ENCODE peak calls at places on chromosomes 5 and 9, in five cellular contexts. L, I, T, A and F are unnamed samples.

GRCh38 chr9:11319477-11320060 is 706.8 kb upstream of the PTPRD start:
- DNase-seq in L (no peak), I (no peak), T (no peak), A (peak), F (no peak)

GRCh38 chr5:153711755-153712154 is 221.3 kb downstream of the GRIA1 start:
- DNase-seq in L (no peak), I (no peak), T (no peak), A (no peak), F (no peak)

GRCh38 chr5:55159763-55160492 is at the start of gene GPX8:
- DNase-seq in L (no peak), I (no peak), T (no peak), A (peak), F (no peak)

GRCh38 chr5:139764250-139764791 is 31.3 kb upstream of the PSD2 start:
- DNase-seq in L (no peak), I (no peak), T (no peak), A (no peak), F (no peak)

GRCh38 chr9:29176231-29176630 is 1603.0 kb upstream of the C9orf72 start:
- DNase-seq in L (no peak), I (no peak), T (no peak), A (no peak), F (no peak)

GRCh38 chr5:35884125-35884788 is 27.6 kb downstream of the IL7R start:
- DNase-seq in L (no peak), I (peak), T (peak), A (peak), F (no peak)

GRCh38 chr5:172896465-172896864 is 62.4 kb downstream of the ERGIC1 start:
- DNase-seq in L (no peak), I (no peak), T (no peak), A (no peak), F (no peak)

GRCh38 chr5:38149815-38150195 is 108.6 kb upstream of the EGFLAM start:
- DNase-seq in L (no peak), I (no peak), T (no peak), A (no peak), F (no peak)

GRCh38 chr5:143052967-143053682 is 282.9 kb downstream of the ARHGAP26 start:
- DNase-seq in L (no peak), I (no peak), T (no peak), A (peak), F (no peak)

GRCh38 chr5:131163315-131164119 is 1.5 kb downstream of the HINT1 start:
- DNase-seq in L (no peak), I (no peak), T (no peak), A (peak), F (no peak)

GRCh38 chr9:113828211-113828610 is 47.9 kb upstream of the ZNF618 start:
- DNase-seq in L (no peak), I (no peak), T (no peak), A (no peak), F (no peak)

GRCh38 chr9:99253772-99254431 is 31.8 kb downstream of the SEC61B start:
- DNase-seq in L (no peak), I (peak), T (no peak), A (peak), F (peak)

GRCh38 chr5:131413605-131414559 is 150.0 kb downstream of the CDC42SE2 start:
- DNase-seq in L (no peak), I (peak), T (no peak), A (peak), F (no peak)

GRCh38 chr5:147567917-147568598 is 58.2 kb upstream of the DPYSL3 start:
- DNase-seq in L (no peak), I (no peak), T (no peak), A (no peak), F (no peak)

GRCh38 chr9:69857131-69857530 is 36.5 kb downstream of the CFAP95 start:
- DNase-seq in L (no peak), I (no peak), T (no peak), A (no peak), F (no peak)

GRCh38 chr5:88722546-88722945 is 160.4 kb downstream of the MEF2C start:
- DNase-seq in L (no peak), I (no peak), T (no peak), A (no peak), F (no peak)

GRCh38 chr5:79201206-79201605 is 34.7 kb upstream of the JMY start:
- DNase-seq in L (no peak), I (no peak), T (no peak), A (no peak), F (no peak)

GRCh38 chr5:112534564-112534963 is 115.5 kb upstream of the EPB41L4A start:
- DNase-seq in L (no peak), I (no peak), T (no peak), A (no peak), F (no peak)

GRCh38 chr9:4298255-4299005 is 1.4 kb downstream of the GLIS3 start:
- DNase-seq in L (peak), I (peak), T (no peak), A (peak), F (no peak)

GRCh38 chr5:9653811-9654210 is 23.7 kb upstream of the TAS2R1 start:
- DNase-seq in L (no peak), I (peak), T (no peak), A (peak), F (peak)

GRCh38 chr5:181234455-181235306 is 9.0 kb downstream of the RACK1 start:
- DNase-seq in L (no peak), I (peak), T (no peak), A (no peak), F (no peak)

GRCh38 chr5:152092580-152092979 is 167.9 kb upstream of the GLRA1 start:
- DNase-seq in L (no peak), I (no peak), T (no peak), A (no peak), F (no peak)

GRCh38 chr5:176365663-176366574 is 632 bp downstream of the ARL10 start:
- DNase-seq in L (no peak), I (peak), T (no peak), A (no peak), F (no peak)

GRCh38 chr9:18791074-18791473 is 241.9 kb downstream of the SAXO1 start:
- DNase-seq in L (no peak), I (no peak), T (no peak), A (peak), F (no peak)

GRCh38 chr9:28332648-28333047 is 759.4 kb upstream of the C9orf72 start:
- DNase-seq in L (no peak), I (no peak), T (no peak), A (no peak), F (no peak)

GRCh38 chr5:120640793-120641192 is 176.7 kb downstream of the PRR16 start:
- DNase-seq in L (no peak), I (no peak), T (no peak), A (no peak), F (no peak)

GRCh38 chr5:10977011-10977410 is 216.0 kb upstream of the DAP start:
- DNase-seq in L (no peak), I (no peak), T (no peak), A (no peak), F (no peak)

GRCh38 chr5:149442563-149443182 is 63.6 kb upstream of the IL17B start:
- DNase-seq in L (peak), I (peak), T (no peak), A (peak), F (no peak)

GRCh38 chr5:62718368-62718767 is 139.7 kb downstream of the LRRC70 start:
- DNase-seq in L (no peak), I (no peak), T (no peak), A (peak), F (no peak)

GRCh38 chr9:104794070-104794469 is 30.1 kb downstream of the NIPSNAP3B start:
- DNase-seq in L (no peak), I (no peak), T (no peak), A (no peak), F (no peak)

GRCh38 chr5:78320461-78320860 is 26.0 kb upstream of the AP3B1 start:
- DNase-seq in L (no peak), I (no peak), T (no peak), A (peak), F (no peak)

GRCh38 chr9:130971294-130971849 is 32.3 kb upstream of the FIBCD1 start:
- DNase-seq in L (no peak), I (no peak), T (no peak), A (no peak), F (no peak)

GRCh38 chr5:52725781-52726180 is 61.9 kb upstream of the ITGA1 start:
- DNase-seq in L (no peak), I (no peak), T (no peak), A (no peak), F (no peak)

GRCh38 chr5:68418230-68418629 is 202.7 kb downstream of the PIK3R1 start:
- DNase-seq in L (no peak), I (no peak), T (no peak), A (no peak), F (no peak)

GRCh38 chr5:54296386-54296785 is 14.0 kb downstream of the ARL15 start:
- DNase-seq in L (no peak), I (no peak), T (no peak), A (no peak), F (no peak)

GRCh38 chr9:91059713-91060112 is 258.1 kb downstream of the SYK start:
- DNase-seq in L (peak), I (no peak), T (no peak), A (no peak), F (no peak)

GRCh38 chr5:157947156-157947555 is 88.2 kb upstream of the CLINT1 start:
- DNase-seq in L (no peak), I (no peak), T (no peak), A (no peak), F (no peak)

GRCh38 chr5:150497274-150497988 is 10.5 kb upstream of the NDST1 start:
- DNase-seq in L (peak), I (no peak), T (no peak), A (no peak), F (no peak)

GRCh38 chr5:150498971-150499370 is 9.0 kb upstream of the NDST1 start:
- DNase-seq in L (no peak), I (no peak), T (no peak), A (no peak), F (no peak)

GRCh38 chr5:150497989-150498317 is 10.0 kb upstream of the NDST1 start:
- DNase-seq in L (no peak), I (no peak), T (no peak), A (no peak), F (no peak)

GRCh38 chr5:150499437-150499956 is 8.4 kb upstream of the NDST1 start:
- DNase-seq in L (no peak), I (no peak), T (no peak), A (peak), F (no peak)

GRCh38 chr5:150498501-150498900 is 9.4 kb upstream of the NDST1 start:
- DNase-seq in L (no peak), I (no peak), T (no peak), A (no peak), F (no peak)
- H3K4me3 ChIP-seq in L (no peak), I (no peak), T (no peak), A (no peak), F (no peak)

GRCh38 chr9:109787735-109788134 is 7.7 kb downstream of the PALM2AKAP2 start:
- DNase-seq in L (no peak), I (no peak), T (no peak), A (no peak), F (no peak)
- TF ChIP-seq CTCF in L (no peak), I (no peak), T (no peak), A (no peak), F (no peak)

GRCh38 chr5:8138884-8139283 is 269.9 kb downstream of the MTRR start:
- DNase-seq in L (no peak), I (no peak), T (peak), A (no peak), F (no peak)

GRCh38 chr5:8134609-8135008 is 265.7 kb downstream of the MTRR start:
- DNase-seq in L (no peak), I (no peak), T (no peak), A (no peak), F (no peak)

GRCh38 chr5:8135742-8136141 is 266.8 kb downstream of the MTRR start:
- DNase-seq in L (no peak), I (no peak), T (no peak), A (no peak), F (no peak)

DNA sequence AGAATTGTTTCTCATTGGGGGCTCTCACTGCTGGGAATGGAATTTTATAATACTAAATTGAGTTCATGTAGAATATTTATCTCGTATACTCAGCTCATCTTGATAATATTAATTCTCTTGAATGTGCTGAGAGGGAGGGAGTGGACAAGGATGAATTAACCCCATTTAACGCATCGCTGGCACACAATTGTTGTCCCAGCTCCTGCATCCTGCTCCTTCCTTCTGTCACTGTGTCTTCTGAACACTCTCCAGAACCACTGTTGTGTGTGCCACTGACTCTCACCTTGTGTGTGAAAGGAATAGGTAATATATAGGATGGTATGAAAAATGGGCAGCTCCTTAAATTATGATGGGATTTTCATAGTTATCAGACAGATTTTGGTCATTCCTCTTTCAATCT is 267.3 kb downstream of the MTRR start:
- DNase-seq in L (no peak), I (no peak), T (no peak), A (no peak), F (no peak)
- H3K4me3 ChIP-seq in L (no peak), I (no peak), T (no peak), A (no peak), F (no peak)

GRCh38 chr5:179900707-179901106 is 7.0 kb downstream of the TBC1D9B start:
- DNase-seq in L (no peak), I (no peak), T (no peak), A (no peak), F (no peak)
- TF ChIP-seq CTCF in L (no peak), I (no peak), T (no peak), A (no peak), F (no peak)

DNA sequence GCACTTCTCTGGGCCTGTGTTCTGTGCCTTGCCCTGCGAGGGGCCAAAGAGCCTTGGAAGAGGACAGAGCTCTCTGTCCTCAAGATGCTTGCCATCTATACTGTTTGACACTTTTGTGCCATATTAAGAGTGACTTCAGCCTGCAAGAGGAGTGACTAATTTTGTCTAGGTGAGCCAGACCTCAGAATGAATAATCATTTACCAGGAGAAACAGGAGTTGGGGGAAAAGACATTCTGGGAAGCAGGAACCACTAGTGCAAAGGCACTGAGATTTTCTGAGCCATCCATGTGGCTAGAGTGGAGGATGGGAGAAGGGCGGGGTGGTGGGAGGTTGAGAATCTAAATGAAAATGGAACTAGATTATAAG is 1.9 kb downstream of the GSN start:
- DNase-seq in L (no peak), I (no peak), T (no peak), A (no peak), F (no peak)
- H3K4me3 ChIP-seq in L (peak), I (no peak), T (no peak), A (no peak), F (no peak)

GRCh38 chr9:75088646-75089368 is 493 bp downstream of the OSTF1 start:
- DNase-seq in L (peak), I (peak), T (peak), A (peak), F (no peak)
- TF ChIP-seq CTCF in L (no peak), I (no peak), T (no peak), A (no peak), F (no peak)

DNA sequence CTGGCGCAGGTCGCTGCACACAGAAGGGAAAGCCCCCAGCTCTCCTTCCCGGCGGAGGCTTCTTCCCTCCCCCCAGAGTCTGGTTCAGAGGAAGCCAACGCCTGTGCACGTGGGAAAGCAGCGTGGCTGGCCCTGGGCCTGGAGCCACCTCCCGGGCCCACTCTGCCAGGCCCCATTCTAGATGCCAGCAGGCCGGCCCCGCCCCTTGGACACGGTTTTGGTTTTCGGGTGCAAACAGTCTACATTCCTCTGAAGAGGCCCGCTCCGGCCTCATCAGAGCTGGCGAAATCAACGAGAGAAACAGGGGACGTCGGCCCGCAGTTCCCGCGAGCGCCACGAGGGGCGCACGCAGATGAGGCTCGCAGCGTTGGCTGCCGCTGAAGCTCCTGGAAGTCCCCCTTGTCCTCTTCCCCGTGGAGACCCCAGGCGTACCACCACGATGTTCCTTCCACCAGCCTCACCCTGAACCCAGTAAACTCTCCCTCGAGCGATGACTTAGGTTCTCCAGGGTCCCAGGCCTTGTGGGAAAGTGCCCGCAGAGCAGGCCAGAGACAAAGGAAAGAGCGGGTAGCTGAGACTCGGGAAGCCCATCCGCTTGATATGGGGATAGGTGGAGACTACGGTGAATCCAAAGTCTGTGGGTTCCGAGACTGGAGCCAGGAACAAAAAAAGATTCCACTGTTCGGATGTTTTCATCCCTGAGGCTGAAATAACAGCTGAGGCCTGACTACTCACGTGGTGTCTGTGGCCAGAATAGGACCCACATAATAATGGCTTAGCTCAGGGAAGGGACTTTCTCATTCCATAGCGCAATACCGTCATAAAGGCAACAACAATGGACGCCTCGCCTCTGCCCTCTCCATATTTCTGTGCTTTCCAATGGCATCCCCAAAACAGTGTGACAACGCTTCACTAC is 64.2 kb downstream of the KLF4 start:
- DNase-seq in L (peak), I (peak), T (peak), A (peak), F (no peak)
- H3K4me3 ChIP-seq in L (no peak), I (no peak), T (no peak), A (peak), F (no peak)

GRCh38 chr9:108412755-108413154 is 443.0 kb downstream of the ACTL7B start:
- DNase-seq in L (no peak), I (no peak), T (no peak), A (peak), F (no peak)
- TF ChIP-seq CTCF in L (no peak), I (peak), T (no peak), A (no peak), F (peak)